ENCODE peak calls at places on chromosome 6, in eight cellular contexts. One of them, this sample, is unnamed.

GRCh38 chr6:24974182-24975171 is 38.7 kb upstream of the RIPOR2 start:
- DNase-seq in AG09319: no peak
- DNase-seq in foreskin fibroblast: no peak
- DNase-seq in dorsolateral prefrontal cortex: no peak
- DNase-seq in uterus: no peak
- DNase-seq in bronchial epithelial cell: no peak
- DNase-seq in GM20000: no peak
- DNase-seq in adrenal gland: no peak
- DNase-seq in this sample: no peak

GRCh38 chr6:36594816-36595167 is 630 bp downstream of the SRSF3 start:
- DNase-seq in uterus: no peak
- DNase-seq in bronchial epithelial cell: no peak
- DNase-seq in adrenal gland: no peak
- DNase-seq in dorsolateral prefrontal cortex: no peak
- DNase-seq in GM20000: no peak
- DNase-seq in AG09319: no peak
- DNase-seq in foreskin fibroblast: no peak
- DNase-seq in this sample: no peak

GRCh38 chr6:24223131-24223715 is 97.2 kb downstream of the NRSN1 start:
- DNase-seq in uterus: no peak
- DNase-seq in adrenal gland: no peak
- DNase-seq in dorsolateral prefrontal cortex: no peak
- DNase-seq in GM20000: no peak
- DNase-seq in AG09319: no peak
- DNase-seq in bronchial epithelial cell: no peak
- DNase-seq in foreskin fibroblast: no peak
- DNase-seq in this sample: no peak

GRCh38 chr6:36788768-36789167 is 50.5 kb downstream of the CPNE5 start:
- DNase-seq in GM20000: no peak
- DNase-seq in foreskin fibroblast: peak; percentile 21
- DNase-seq in AG09319: no peak
- DNase-seq in bronchial epithelial cell: peak; percentile 8
- DNase-seq in uterus: no peak
- DNase-seq in dorsolateral prefrontal cortex: no peak
- DNase-seq in adrenal gland: no peak
- DNase-seq in this sample: no peak

GRCh38 chr6:5472583-5472982 is 211.3 kb downstream of the FARS2 start:
- DNase-seq in GM20000: no peak
- DNase-seq in dorsolateral prefrontal cortex: no peak
- DNase-seq in AG09319: no peak
- DNase-seq in bronchial epithelial cell: peak; percentile 35
- DNase-seq in foreskin fibroblast: no peak
- DNase-seq in uterus: no peak
- DNase-seq in adrenal gland: no peak
- DNase-seq in this sample: no peak

GRCh38 chr6:99736302-99736701 is 129.7 kb downstream of the PRDM13 start:
- DNase-seq in adrenal gland: no peak
- DNase-seq in uterus: no peak
- DNase-seq in dorsolateral prefrontal cortex: no peak
- DNase-seq in foreskin fibroblast: no peak
- DNase-seq in GM20000: peak; percentile 6
- DNase-seq in bronchial epithelial cell: no peak
- DNase-seq in AG09319: no peak
- DNase-seq in this sample: no peak

GRCh38 chr6:2125158-2125557 is 120.2 kb downstream of the GMDS start:
- DNase-seq in AG09319: no peak
- DNase-seq in foreskin fibroblast: no peak
- DNase-seq in GM20000: no peak
- DNase-seq in dorsolateral prefrontal cortex: no peak
- DNase-seq in uterus: no peak
- DNase-seq in bronchial epithelial cell: no peak
- DNase-seq in adrenal gland: no peak
- DNase-seq in this sample: no peak

GRCh38 chr6:74654296-74654695 is 551.6 kb downstream of the COL12A1 start:
- DNase-seq in dorsolateral prefrontal cortex: no peak
- DNase-seq in bronchial epithelial cell: peak; percentile 72
- DNase-seq in AG09319: no peak
- DNase-seq in uterus: no peak
- DNase-seq in adrenal gland: no peak
- DNase-seq in foreskin fibroblast: no peak
- DNase-seq in GM20000: no peak
- DNase-seq in this sample: no peak

GRCh38 chr6:166097914-166098522 is 69.6 kb downstream of the TBXT start:
- DNase-seq in bronchial epithelial cell: peak; percentile 36
- DNase-seq in foreskin fibroblast: no peak
- DNase-seq in GM20000: peak; percentile 65
- DNase-seq in AG09319: peak; percentile 40
- DNase-seq in uterus: peak; percentile 81
- DNase-seq in adrenal gland: peak; percentile 90
- DNase-seq in dorsolateral prefrontal cortex: peak; percentile 78
- DNase-seq in this sample: no peak

GRCh38 chr6:63509652-63510352 is 62.5 kb upstream of the LOC128125822 start:
- DNase-seq in adrenal gland: peak; percentile 84
- DNase-seq in AG09319: no peak
- DNase-seq in dorsolateral prefrontal cortex: no peak
- DNase-seq in foreskin fibroblast: no peak
- DNase-seq in uterus: peak; percentile 77
- DNase-seq in bronchial epithelial cell: peak; percentile 84
- DNase-seq in GM20000: no peak
- DNase-seq in this sample: no peak

GRCh38 chr6:22631101-22631500 is 61.7 kb downstream of the HDGFL1 start:
- DNase-seq in bronchial epithelial cell: no peak
- DNase-seq in GM20000: no peak
- DNase-seq in uterus: peak; percentile 37
- DNase-seq in foreskin fibroblast: no peak
- DNase-seq in adrenal gland: no peak
- DNase-seq in AG09319: no peak
- DNase-seq in dorsolateral prefrontal cortex: no peak
- DNase-seq in this sample: no peak

GRCh38 chr6:3438190-3439167 is 18.4 kb downstream of the SLC22A23 start:
- DNase-seq in AG09319: peak; percentile 54
- DNase-seq in dorsolateral prefrontal cortex: no peak
- DNase-seq in adrenal gland: no peak
- DNase-seq in GM20000: no peak
- DNase-seq in bronchial epithelial cell: peak; percentile 82
- DNase-seq in uterus: no peak
- DNase-seq in foreskin fibroblast: no peak
- DNase-seq in this sample: no peak

GRCh38 chr6:158328446-158328845 is 16.2 kb downstream of the TULP4 start:
- DNase-seq in uterus: no peak
- DNase-seq in foreskin fibroblast: no peak
- DNase-seq in GM20000: no peak
- DNase-seq in AG09319: no peak
- DNase-seq in adrenal gland: no peak
- DNase-seq in bronchial epithelial cell: no peak
- DNase-seq in dorsolateral prefrontal cortex: no peak
- DNase-seq in this sample: no peak

GRCh38 chr6:28657756-28658465 is 132.2 kb downstream of the GPX5 start:
- DNase-seq in GM20000: peak; percentile 60
- DNase-seq in adrenal gland: peak; percentile 69
- DNase-seq in AG09319: no peak
- DNase-seq in foreskin fibroblast: peak; percentile 49
- DNase-seq in dorsolateral prefrontal cortex: no peak
- DNase-seq in uterus: peak; percentile 66
- DNase-seq in bronchial epithelial cell: peak; percentile 42
- DNase-seq in this sample: no peak

GRCh38 chr6:74931567-74931966 is 274.3 kb downstream of the COL12A1 start:
- DNase-seq in uterus: no peak
- DNase-seq in AG09319: peak; percentile 81
- DNase-seq in adrenal gland: no peak
- DNase-seq in bronchial epithelial cell: peak; percentile 32
- DNase-seq in GM20000: no peak
- DNase-seq in dorsolateral prefrontal cortex: no peak
- DNase-seq in foreskin fibroblast: peak; percentile 72
- DNase-seq in this sample: no peak

GRCh38 chr6:67694127-67694526 is 941.0 kb upstream of the ADGRB3 start:
- DNase-seq in dorsolateral prefrontal cortex: no peak
- DNase-seq in uterus: no peak
- DNase-seq in GM20000: no peak
- DNase-seq in bronchial epithelial cell: no peak
- DNase-seq in adrenal gland: no peak
- DNase-seq in AG09319: no peak
- DNase-seq in foreskin fibroblast: no peak
- DNase-seq in this sample: no peak

DNA sequence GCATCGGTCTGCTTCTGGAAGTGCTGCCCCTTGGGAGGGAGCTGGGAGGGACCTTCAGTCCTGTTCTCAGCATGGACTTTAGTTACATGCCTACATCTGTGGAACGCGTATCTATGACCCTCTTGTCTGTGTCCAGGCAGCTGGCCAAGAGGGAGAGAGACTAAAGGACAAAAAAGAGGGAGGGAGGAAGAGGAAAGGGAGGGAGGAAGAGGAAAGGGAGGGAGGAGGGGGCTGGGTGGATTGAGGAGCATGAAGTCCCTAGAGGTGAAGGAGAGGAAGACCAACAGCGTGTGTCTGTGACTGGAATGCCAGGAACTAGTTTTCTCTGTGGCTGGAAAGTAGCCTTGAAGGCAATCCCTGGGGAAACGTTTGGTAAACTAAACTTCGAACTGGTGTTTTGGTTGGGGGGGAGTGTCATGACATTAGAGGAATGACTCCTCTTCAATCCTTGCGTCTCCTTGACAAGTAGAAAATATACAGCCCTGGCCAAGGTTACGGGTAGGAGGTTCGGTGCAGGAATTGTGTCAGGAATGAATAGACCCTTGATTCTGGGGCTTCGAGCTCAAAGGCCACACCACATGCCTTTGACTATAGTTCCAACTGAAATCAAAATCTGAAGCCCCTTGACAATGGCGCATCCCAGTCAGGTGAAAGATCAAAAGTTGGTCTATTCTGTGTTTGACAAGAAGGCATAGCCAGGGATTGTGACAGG is 52.0 kb upstream of the PLEKHG1 start:
- DNase-seq in bronchial epithelial cell: no peak
- DNase-seq in GM20000: no peak
- DNase-seq in uterus: no peak
- DNase-seq in AG09319: no peak
- DNase-seq in adrenal gland: no peak
- DNase-seq in dorsolateral prefrontal cortex: no peak
- DNase-seq in foreskin fibroblast: no peak
- DNase-seq in this sample: no peak
- TF ChIP-seq CTCF in bronchial epithelial cell: no peak
- TF ChIP-seq CTCF in GM20000: no peak
- TF ChIP-seq CTCF in uterus: no peak
- TF ChIP-seq CTCF in AG09319: no peak
- TF ChIP-seq CTCF in adrenal gland: no peak
- TF ChIP-seq CTCF in dorsolateral prefrontal cortex: no peak
- TF ChIP-seq CTCF in foreskin fibroblast: no peak
- TF ChIP-seq CTCF in this sample: no peak

DNA sequence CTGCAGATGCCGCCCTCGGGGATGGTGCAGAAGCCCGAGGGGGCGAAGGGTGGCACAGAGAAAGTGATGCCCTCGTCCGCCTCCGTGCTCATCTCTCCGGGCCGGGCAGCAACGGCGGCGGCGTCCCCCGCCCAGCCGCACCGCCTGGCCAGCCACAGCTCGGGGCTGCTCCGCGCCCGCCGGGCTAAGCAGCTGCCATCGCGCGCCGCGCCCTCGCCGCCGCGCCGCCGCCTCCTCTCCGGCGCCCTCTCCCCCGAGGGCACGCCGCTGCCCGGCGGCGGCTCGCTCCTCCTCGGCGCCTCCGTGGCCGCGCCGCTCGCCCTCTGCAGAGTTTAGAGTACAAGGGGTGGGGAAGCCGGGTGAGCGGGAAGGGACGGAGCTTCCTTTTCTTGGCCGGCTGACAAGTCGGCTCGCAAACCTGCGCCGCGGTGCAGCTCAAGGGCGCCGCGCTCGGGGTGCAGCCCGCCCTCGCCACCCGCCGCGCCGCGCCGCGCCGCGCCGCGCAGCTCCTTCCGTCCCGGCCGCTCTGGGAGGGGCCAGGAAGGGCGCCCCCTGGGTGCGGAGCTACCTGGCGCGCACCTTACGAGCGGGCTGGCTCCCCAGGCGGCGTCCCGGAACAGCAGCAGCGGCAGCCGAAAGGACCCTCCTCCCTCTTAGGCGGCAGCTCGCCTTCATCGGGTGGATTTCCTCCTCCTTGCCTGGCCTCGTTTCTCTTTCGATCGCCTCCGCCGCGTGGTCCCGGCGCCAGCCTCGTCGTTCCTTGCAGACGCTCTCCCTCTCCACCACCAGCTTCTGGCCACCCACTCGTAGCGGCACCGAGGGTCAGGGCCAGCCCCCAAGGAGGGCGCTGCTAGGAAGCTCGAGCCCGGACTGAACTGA is at the start of gene MAP3K5:
- DNase-seq in dorsolateral prefrontal cortex: peak; percentile 70
- DNase-seq in bronchial epithelial cell: peak; percentile 74
- DNase-seq in AG09319: peak; percentile 61
- DNase-seq in foreskin fibroblast: peak; percentile 84
- DNase-seq in GM20000: peak; percentile 80
- DNase-seq in uterus: peak; percentile 84
- DNase-seq in adrenal gland: peak; percentile 93
- DNase-seq in this sample: no peak
- TF ChIP-seq CTCF in dorsolateral prefrontal cortex: no peak
- TF ChIP-seq CTCF in bronchial epithelial cell: peak; percentile 77
- TF ChIP-seq CTCF in AG09319: peak; percentile 42
- TF ChIP-seq CTCF in foreskin fibroblast: peak; percentile 52
- TF ChIP-seq CTCF in GM20000: peak; percentile 72
- TF ChIP-seq CTCF in uterus: peak; percentile 65
- TF ChIP-seq CTCF in adrenal gland: peak; percentile 10
- TF ChIP-seq CTCF in this sample: peak; percentile 36

GRCh38 chr6:54266400-54266923 is 41.8 kb upstream of the TINAG start:
- DNase-seq in dorsolateral prefrontal cortex: no peak
- DNase-seq in adrenal gland: no peak
- DNase-seq in GM20000: no peak
- DNase-seq in uterus: no peak
- DNase-seq in AG09319: no peak
- DNase-seq in foreskin fibroblast: no peak
- DNase-seq in bronchial epithelial cell: no peak
- DNase-seq in this sample: no peak
- TF ChIP-seq CTCF in dorsolateral prefrontal cortex: no peak
- TF ChIP-seq CTCF in adrenal gland: no peak
- TF ChIP-seq CTCF in GM20000: no peak
- TF ChIP-seq CTCF in uterus: no peak
- TF ChIP-seq CTCF in AG09319: no peak
- TF ChIP-seq CTCF in foreskin fibroblast: no peak
- TF ChIP-seq CTCF in bronchial epithelial cell: no peak
- TF ChIP-seq CTCF in this sample: no peak

GRCh38 chr6:33738879-33739278 is 7.8 kb downstream of the IP6K3 start:
- DNase-seq in AG09319: no peak
- DNase-seq in GM20000: no peak
- DNase-seq in uterus: no peak
- DNase-seq in foreskin fibroblast: no peak
- DNase-seq in dorsolateral prefrontal cortex: no peak
- DNase-seq in adrenal gland: no peak
- DNase-seq in bronchial epithelial cell: no peak
- DNase-seq in this sample: no peak

GRCh38 chr6:33739611-33740010 is 7.1 kb downstream of the IP6K3 start:
- DNase-seq in foreskin fibroblast: no peak
- DNase-seq in bronchial epithelial cell: no peak
- DNase-seq in dorsolateral prefrontal cortex: no peak
- DNase-seq in uterus: no peak
- DNase-seq in AG09319: no peak
- DNase-seq in GM20000: no peak
- DNase-seq in adrenal gland: no peak
- DNase-seq in this sample: no peak

GRCh38 chr6:33735201-33735600 is 11.5 kb downstream of the IP6K3 start:
- DNase-seq in uterus: no peak
- DNase-seq in adrenal gland: no peak
- DNase-seq in AG09319: no peak
- DNase-seq in foreskin fibroblast: no peak
- DNase-seq in GM20000: no peak
- DNase-seq in bronchial epithelial cell: no peak
- DNase-seq in dorsolateral prefrontal cortex: no peak
- DNase-seq in this sample: no peak

GRCh38 chr6:33738153-33738552 is 8.6 kb downstream of the IP6K3 start:
- DNase-seq in foreskin fibroblast: no peak
- DNase-seq in dorsolateral prefrontal cortex: no peak
- DNase-seq in AG09319: no peak
- DNase-seq in GM20000: no peak
- DNase-seq in adrenal gland: no peak
- DNase-seq in uterus: no peak
- DNase-seq in bronchial epithelial cell: no peak
- DNase-seq in this sample: no peak

GRCh38 chr6:33737267-33738026 is 9.3 kb downstream of the IP6K3 start:
- DNase-seq in GM20000: no peak
- DNase-seq in uterus: no peak
- DNase-seq in bronchial epithelial cell: no peak
- DNase-seq in dorsolateral prefrontal cortex: no peak
- DNase-seq in foreskin fibroblast: no peak
- DNase-seq in adrenal gland: peak; percentile 86
- DNase-seq in AG09319: no peak
- DNase-seq in this sample: no peak
- TF ChIP-seq CTCF in GM20000: no peak
- TF ChIP-seq CTCF in uterus: no peak
- TF ChIP-seq CTCF in bronchial epithelial cell: no peak
- TF ChIP-seq CTCF in dorsolateral prefrontal cortex: no peak
- TF ChIP-seq CTCF in foreskin fibroblast: no peak
- TF ChIP-seq CTCF in adrenal gland: no peak
- TF ChIP-seq CTCF in AG09319: no peak
- TF ChIP-seq CTCF in this sample: no peak